ENCODE peak calls at places on chromosomes 7 and 10, in four cellular contexts. L is Panc1, X is HCT116, I is right cardiac atrium. B is an unnamed sample.
A peak's percentile ranks its signal among the peaks of the same experiment; 100 is the strongest.

GRCh38 chr7:43933902-43934560 is 7.8 kb downstream of the UBE2D4 start:
- DNase-seq in L (no peak), X (no peak), I (no peak), B (no peak)

GRCh38 chr7:139560678-139561077 is 37.2 kb downstream of the CLEC2L start:
- DNase-seq in L (no peak), X (no peak), I (peak; percentile 68), B (no peak)

GRCh38 chr7:29319719-29320521 is 125.3 kb downstream of the CHN2 start:
- DNase-seq in L (no peak), X (no peak), I (no peak), B (no peak)

GRCh38 chr7:71558806-71559205 is 426.9 kb downstream of the GALNT17 start:
- DNase-seq in L (no peak), X (no peak), I (no peak), B (no peak)

GRCh38 chr7:71976670-71977069 is 435.5 kb downstream of the CALN1 start:
- DNase-seq in L (no peak), X (no peak), I (no peak), B (peak; percentile 73)

GRCh38 chr10:108544500-108545120 is 1378.7 kb downstream of the XPNPEP1 start:
- DNase-seq in L (peak; percentile 50), X (no peak), I (peak; percentile 75), B (peak; percentile 88)

GRCh38 chr7:92685146-92686042 is 95.2 kb upstream of the FAM133B start:
- DNase-seq in L (no peak), X (no peak), I (no peak), B (no peak)

GRCh38 chr10:88926484-88927249 is 25.9 kb downstream of the ACTA2 start:
- DNase-seq in L (no peak), X (no peak), I (no peak), B (no peak)

GRCh38 chr7:96931891-96932290 is 73.5 kb upstream of the DLX6 start:
- DNase-seq in L (no peak), X (no peak), I (no peak), B (no peak)

GRCh38 chr10:7362451-7362850 is 48.4 kb downstream of the SFMBT2 start:
- DNase-seq in L (no peak), X (no peak), I (no peak), B (no peak)

GRCh38 chr7:139427788-139428187 is 55.7 kb downstream of the KLRG2 start:
- DNase-seq in L (no peak), X (no peak), I (no peak), B (no peak)

GRCh38 chr7:69967152-69967591 is 368.9 kb downstream of the AUTS2 start:
- DNase-seq in L (no peak), X (no peak), I (peak; percentile 65), B (peak; percentile 75)

GRCh38 chr7:44978511-44979366 is at the start of gene MYO1G:
- DNase-seq in L (no peak), X (no peak), I (peak; percentile 78), B (no peak)

DNA sequence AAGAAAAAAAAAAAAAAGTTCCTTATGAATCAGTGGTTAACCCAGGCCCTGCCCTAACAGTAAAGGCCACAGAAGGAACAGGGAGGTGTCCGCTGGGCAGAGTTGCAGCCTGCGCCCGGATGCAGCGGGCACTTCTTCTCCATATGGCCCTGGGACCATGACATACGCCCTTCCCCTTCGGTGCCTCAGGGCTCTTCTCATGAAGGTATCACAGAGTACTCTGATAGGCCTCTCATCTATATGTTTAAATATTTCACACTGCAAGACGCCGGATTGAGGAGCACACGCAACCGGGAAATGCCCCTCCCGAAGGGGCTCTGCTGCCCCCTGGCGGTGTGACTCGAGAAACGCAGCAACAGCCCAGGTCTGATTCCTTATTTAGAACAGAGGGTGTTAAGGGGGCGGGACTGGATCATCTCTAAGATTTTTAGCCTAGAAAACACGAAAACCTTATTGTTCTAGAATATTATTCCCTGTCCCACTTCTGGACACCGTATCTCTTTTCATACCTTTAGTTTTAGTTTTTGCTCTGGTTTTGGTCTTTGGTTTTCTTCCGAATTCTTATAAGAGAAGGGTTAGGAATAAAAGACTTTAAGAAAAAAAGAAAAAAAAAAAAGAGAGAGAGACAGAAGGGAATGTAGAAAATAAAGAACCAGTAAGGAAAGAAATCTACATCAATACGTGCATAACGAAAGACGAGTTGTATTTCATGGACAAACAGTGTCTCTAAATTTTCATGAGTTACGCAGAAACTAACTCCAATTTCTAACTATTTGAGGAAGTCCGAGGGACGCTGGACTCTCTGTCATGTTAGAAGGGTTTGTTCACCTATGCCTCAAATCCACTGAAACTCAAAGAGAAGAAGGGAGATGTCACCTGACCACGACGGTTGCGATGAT is 12.0 kb downstream of the DAGLB start:
- DNase-seq in L (no peak), X (no peak), I (peak; percentile 91), B (peak; percentile 79)
- H3K27ac ChIP-seq in L (no peak overlapping the region), X (peak overlapping the region; percentile 66), I (peak overlapping the region; percentile 60), B (peak overlapping the region; percentile 41)

DNA sequence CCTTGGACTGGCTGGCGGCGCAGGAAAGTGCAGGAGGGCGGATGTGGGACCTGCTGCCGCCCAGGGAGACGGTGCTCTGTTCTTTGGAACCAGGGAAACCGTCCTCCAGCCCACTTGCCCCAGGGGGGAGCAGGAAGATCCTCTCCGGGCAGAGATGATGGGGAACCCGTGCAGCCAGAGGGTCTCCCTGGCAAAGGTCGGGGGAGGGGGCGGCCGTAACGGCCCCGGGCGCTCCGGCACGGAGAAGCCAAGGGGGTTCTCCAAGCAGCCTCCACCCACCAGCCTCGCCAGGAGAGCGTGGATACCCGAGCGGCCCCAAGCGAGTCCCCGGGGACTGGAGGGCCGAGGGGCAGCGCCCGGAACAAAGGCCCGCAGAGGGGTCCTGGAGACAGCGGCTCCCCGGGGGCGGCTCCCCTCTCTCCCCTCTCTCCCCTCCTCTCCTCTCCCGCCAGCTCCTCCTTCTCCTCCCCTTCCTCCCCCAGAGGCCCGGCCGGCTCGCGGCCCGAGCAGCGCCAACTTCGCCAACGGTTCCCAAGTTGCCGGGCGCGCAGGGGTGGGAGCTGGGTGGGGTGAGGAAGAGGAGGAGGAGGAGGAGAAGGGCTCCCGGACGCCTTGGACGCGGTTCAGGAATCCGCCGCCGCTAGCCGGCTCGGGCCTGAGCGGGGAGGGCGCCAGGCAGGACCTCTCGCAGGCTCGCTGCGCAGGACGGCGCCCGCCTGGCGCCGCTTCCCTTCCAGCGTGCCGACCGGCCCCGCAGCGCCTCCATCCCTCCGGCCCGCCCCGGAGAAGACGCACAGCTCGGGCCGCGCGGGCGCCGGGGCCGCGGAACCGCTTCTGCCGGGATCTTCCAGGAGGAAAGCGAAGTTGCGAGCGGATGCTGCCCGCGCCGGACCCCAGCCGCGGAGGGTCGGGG is at the start of gene CHST3:
- DNase-seq in L (no peak), X (no peak), I (peak; percentile 95), B (peak; percentile 69)
- H3K27ac ChIP-seq in L (peak within 1 kb of the TSS; percentile 97), X (peak within 1 kb of the TSS; percentile 76), I (peak within 1 kb of the TSS; percentile 90), B (peak within 1 kb of the TSS; percentile 97)

DNA sequence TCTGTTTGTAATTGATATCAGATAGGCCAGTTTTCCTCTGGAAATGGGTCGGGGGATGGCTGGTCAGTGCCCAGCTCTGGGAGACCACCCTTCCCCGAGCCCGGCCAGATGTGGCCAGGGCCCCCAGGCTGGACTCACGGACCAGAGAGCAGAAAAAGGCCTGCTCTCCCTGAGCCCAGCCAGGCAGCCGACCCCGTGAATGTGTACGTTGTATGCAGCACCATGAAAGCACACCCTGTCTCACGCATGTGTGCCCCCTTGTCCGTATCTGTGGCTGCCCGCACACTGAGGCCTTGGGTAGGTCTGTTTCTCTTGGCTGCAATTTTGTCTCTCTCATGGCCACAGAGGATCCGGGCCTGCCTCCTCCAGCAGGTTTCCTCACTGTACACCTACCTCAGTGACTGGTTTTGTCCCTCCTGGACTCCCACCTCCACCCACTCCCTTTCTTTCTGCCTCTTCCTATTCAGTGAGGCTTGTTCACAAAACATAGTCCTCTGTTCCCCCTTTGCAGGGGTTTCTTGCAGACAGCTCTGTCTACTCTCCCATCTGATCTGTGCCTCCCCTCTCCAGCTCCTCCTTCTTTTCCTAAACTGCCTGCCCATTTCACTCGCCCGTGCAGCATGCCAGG is 23.6 kb upstream of the ANKRD2 start:
- DNase-seq in L (no peak), X (no peak), I (no peak), B (no peak)
- H3K27ac ChIP-seq in L (peak overlapping the region; percentile 81), X (no peak overlapping the region), I (no peak overlapping the region), B (peak overlapping the region; percentile 83)

GRCh38 chr10:16867990-16868389 is 50.8 kb upstream of the RSU1 start:
- DNase-seq in L (no peak), X (no peak), I (no peak), B (no peak)
- H3K27ac ChIP-seq in L (peak overlapping the region; percentile 48), X (no peak overlapping the region), I (no peak overlapping the region), B (no peak overlapping the region)

GRCh38 chr10:96656839-96657238 is 63.5 kb downstream of the PIK3AP1 start:
- DNase-seq in L (no peak), X (no peak), I (no peak), B (no peak)

GRCh38 chr10:96661632-96662031 is 58.7 kb downstream of the PIK3AP1 start:
- DNase-seq in L (no peak), X (no peak), I (no peak), B (no peak)

GRCh38 chr10:96657385-96657784 is 62.9 kb downstream of the PIK3AP1 start:
- DNase-seq in L (no peak), X (no peak), I (no peak), B (no peak)

GRCh38 chr10:96660297-96660696 is 60.0 kb downstream of the PIK3AP1 start:
- DNase-seq in L (no peak), X (no peak), I (no peak), B (no peak)

DNA sequence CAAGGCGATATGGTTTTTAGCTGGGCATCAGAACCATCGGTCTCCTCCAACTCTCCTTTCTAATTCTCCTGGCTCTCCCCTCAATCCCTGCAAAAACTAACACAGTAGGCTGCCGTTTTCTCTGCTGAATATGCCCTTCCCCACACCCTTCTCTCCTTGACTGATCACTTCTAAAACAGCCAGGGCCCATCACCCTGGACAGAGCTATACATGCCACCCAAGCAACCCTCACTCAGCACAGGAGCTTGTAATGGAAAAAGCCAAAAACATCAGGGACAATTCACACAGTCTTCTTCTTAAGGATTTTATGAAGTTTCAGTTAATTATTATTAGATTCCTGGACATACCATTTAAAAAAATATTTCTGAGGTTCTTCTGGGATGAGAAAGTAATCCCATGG is 61.5 kb downstream of the PIK3AP1 start:
- DNase-seq in L (no peak), X (no peak), I (no peak), B (no peak)
- H3K27ac ChIP-seq in L (no peak overlapping the region), X (no peak overlapping the region), I (no peak overlapping the region), B (no peak overlapping the region)

GRCh38 chr10:112819231-112819630 is 130.8 kb upstream of the TCF7L2 start:
- DNase-seq in L (no peak), X (no peak), I (no peak), B (no peak)

GRCh38 chr10:112815238-112816032 is 134.6 kb upstream of the TCF7L2 start:
- DNase-seq in L (no peak), X (no peak), I (no peak), B (no peak)

GRCh38 chr10:112818381-112818780 is 131.7 kb upstream of the TCF7L2 start:
- DNase-seq in L (no peak), X (no peak), I (no peak), B (no peak)

GRCh38 chr10:112813866-112814596 is 136.0 kb upstream of the TCF7L2 start:
- DNase-seq in L (no peak), X (no peak), I (no peak), B (no peak)

GRCh38 chr10:112816033-112816430 is 134.0 kb upstream of the TCF7L2 start:
- DNase-seq in L (no peak), X (no peak), I (no peak), B (no peak)
- H3K27ac ChIP-seq in L (peak overlapping the region; percentile 27), X (peak overlapping the region; percentile 6), I (no peak overlapping the region), B (peak overlapping the region; percentile 21)

GRCh38 chr10:119449210-119449584 is 93.3 kb downstream of the RGS10 start:
- DNase-seq in L (no peak), X (no peak), I (peak; percentile 40), B (no peak)
- H3K27ac ChIP-seq in L (no peak overlapping the region), X (no peak overlapping the region), I (no peak overlapping the region), B (no peak overlapping the region)